ENCODE peak calls at places on chromosomes 5 and 9, in nine cellular contexts. One of them, this sample, is unnamed.
A peak's percentile ranks its signal among the peaks of the same experiment; 100 is the strongest.

GRCh38 chr5:123874600-123875201 is 362.7 kb downstream of the CSNK1G3 start:
- DNase-seq in adrenal gland: no peak
- DNase-seq in KBM-7: no peak
- DNase-seq in ascending aorta: no peak
- DNase-seq in T follicular helper cell: no peak
- DNase-seq in stimulated activated CD8-positive, alpha-beta memory T cell treated with anti-CD3 and anti-CD28 coated beads, Interleukin-7, amount 100 ng/mL, for 24 hours: no peak
- DNase-seq in lung: no peak
- DNase-seq in right lobe of liver: no peak
- DNase-seq in GM20000: no peak
- DNase-seq in this sample: no peak

GRCh38 chr9:27861887-27862286 is 288.6 kb upstream of the C9orf72 start:
- DNase-seq in stimulated activated CD8-positive, alpha-beta memory T cell treated with anti-CD3 and anti-CD28 coated beads, Interleukin-7, amount 100 ng/mL, for 24 hours: no peak
- DNase-seq in right lobe of liver: no peak
- DNase-seq in KBM-7: no peak
- DNase-seq in ascending aorta: no peak
- DNase-seq in lung: no peak
- DNase-seq in GM20000: no peak
- DNase-seq in adrenal gland: no peak
- DNase-seq in T follicular helper cell: no peak
- DNase-seq in this sample: peak; percentile 54

GRCh38 chr5:141779642-141780041 is 97.6 kb upstream of the ARAP3 start:
- DNase-seq in KBM-7: no peak
- DNase-seq in stimulated activated CD8-positive, alpha-beta memory T cell treated with anti-CD3 and anti-CD28 coated beads, Interleukin-7, amount 100 ng/mL, for 24 hours: no peak
- DNase-seq in lung: no peak
- DNase-seq in ascending aorta: no peak
- DNase-seq in T follicular helper cell: no peak
- DNase-seq in right lobe of liver: no peak
- DNase-seq in adrenal gland: no peak
- DNase-seq in GM20000: no peak
- DNase-seq in this sample: peak; percentile 56

GRCh38 chr5:32329395-32329834 is 16.7 kb upstream of the MTMR12 start:
- DNase-seq in T follicular helper cell: no peak
- DNase-seq in ascending aorta: no peak
- DNase-seq in right lobe of liver: peak; percentile 67
- DNase-seq in lung: peak; percentile 66
- DNase-seq in GM20000: peak; percentile 82
- DNase-seq in stimulated activated CD8-positive, alpha-beta memory T cell treated with anti-CD3 and anti-CD28 coated beads, Interleukin-7, amount 100 ng/mL, for 24 hours: no peak
- DNase-seq in adrenal gland: peak; percentile 76
- DNase-seq in KBM-7: peak; percentile 67
- DNase-seq in this sample: peak; percentile 51

GRCh38 chr9:71353723-71354122 is 232.3 kb upstream of the TRPM3 start:
- DNase-seq in right lobe of liver: no peak
- DNase-seq in ascending aorta: no peak
- DNase-seq in adrenal gland: no peak
- DNase-seq in GM20000: no peak
- DNase-seq in lung: no peak
- DNase-seq in T follicular helper cell: no peak
- DNase-seq in KBM-7: no peak
- DNase-seq in stimulated activated CD8-positive, alpha-beta memory T cell treated with anti-CD3 and anti-CD28 coated beads, Interleukin-7, amount 100 ng/mL, for 24 hours: no peak
- DNase-seq in this sample: no peak

GRCh38 chr9:122011818-122012498 is 81.2 kb downstream of the TTLL11 start:
- DNase-seq in stimulated activated CD8-positive, alpha-beta memory T cell treated with anti-CD3 and anti-CD28 coated beads, Interleukin-7, amount 100 ng/mL, for 24 hours: no peak
- DNase-seq in ascending aorta: no peak
- DNase-seq in right lobe of liver: no peak
- DNase-seq in lung: no peak
- DNase-seq in GM20000: no peak
- DNase-seq in T follicular helper cell: no peak
- DNase-seq in adrenal gland: no peak
- DNase-seq in KBM-7: no peak
- DNase-seq in this sample: no peak

GRCh38 chr9:98678244-98678842 is 30.4 kb downstream of the GABBR2 start:
- DNase-seq in KBM-7: no peak
- DNase-seq in T follicular helper cell: no peak
- DNase-seq in GM20000: no peak
- DNase-seq in right lobe of liver: no peak
- DNase-seq in adrenal gland: no peak
- DNase-seq in ascending aorta: no peak
- DNase-seq in lung: no peak
- DNase-seq in stimulated activated CD8-positive, alpha-beta memory T cell treated with anti-CD3 and anti-CD28 coated beads, Interleukin-7, amount 100 ng/mL, for 24 hours: no peak
- DNase-seq in this sample: peak; percentile 30

GRCh38 chr9:16704489-16705111 is 165.9 kb downstream of the BNC2 start:
- DNase-seq in GM20000: no peak
- DNase-seq in ascending aorta: no peak
- DNase-seq in lung: no peak
- DNase-seq in KBM-7: no peak
- DNase-seq in T follicular helper cell: no peak
- DNase-seq in right lobe of liver: no peak
- DNase-seq in adrenal gland: peak; percentile 50
- DNase-seq in stimulated activated CD8-positive, alpha-beta memory T cell treated with anti-CD3 and anti-CD28 coated beads, Interleukin-7, amount 100 ng/mL, for 24 hours: no peak
- DNase-seq in this sample: no peak

GRCh38 chr9:129763235-129763917 is 10.5 kb upstream of the PTGES start:
- DNase-seq in GM20000: no peak
- DNase-seq in ascending aorta: no peak
- DNase-seq in KBM-7: no peak
- DNase-seq in lung: peak; percentile 49
- DNase-seq in stimulated activated CD8-positive, alpha-beta memory T cell treated with anti-CD3 and anti-CD28 coated beads, Interleukin-7, amount 100 ng/mL, for 24 hours: no peak
- DNase-seq in T follicular helper cell: no peak
- DNase-seq in right lobe of liver: no peak
- DNase-seq in adrenal gland: no peak
- DNase-seq in this sample: no peak

GRCh38 chr9:129613520-129614175 is 7.3 kb downstream of the C9orf50 start:
- DNase-seq in GM20000: no peak
- DNase-seq in adrenal gland: no peak
- DNase-seq in right lobe of liver: no peak
- DNase-seq in ascending aorta: no peak
- DNase-seq in stimulated activated CD8-positive, alpha-beta memory T cell treated with anti-CD3 and anti-CD28 coated beads, Interleukin-7, amount 100 ng/mL, for 24 hours: no peak
- DNase-seq in KBM-7: no peak
- DNase-seq in T follicular helper cell: no peak
- DNase-seq in lung: no peak
- DNase-seq in this sample: no peak

GRCh38 chr5:154484393-154484944 is 6.4 kb upstream of the HAND1 start:
- DNase-seq in stimulated activated CD8-positive, alpha-beta memory T cell treated with anti-CD3 and anti-CD28 coated beads, Interleukin-7, amount 100 ng/mL, for 24 hours: no peak
- DNase-seq in right lobe of liver: no peak
- DNase-seq in KBM-7: no peak
- DNase-seq in ascending aorta: no peak
- DNase-seq in adrenal gland: no peak
- DNase-seq in T follicular helper cell: no peak
- DNase-seq in GM20000: no peak
- DNase-seq in lung: no peak
- DNase-seq in this sample: no peak

GRCh38 chr5:133222521-133222920 is 170.7 kb downstream of the HSPA4 start:
- DNase-seq in GM20000: no peak
- DNase-seq in ascending aorta: no peak
- DNase-seq in KBM-7: no peak
- DNase-seq in lung: no peak
- DNase-seq in right lobe of liver: no peak
- DNase-seq in T follicular helper cell: no peak
- DNase-seq in stimulated activated CD8-positive, alpha-beta memory T cell treated with anti-CD3 and anti-CD28 coated beads, Interleukin-7, amount 100 ng/mL, for 24 hours: no peak
- DNase-seq in adrenal gland: no peak
- DNase-seq in this sample: no peak

GRCh38 chr5:40675396-40676133 is 4.2 kb upstream of the PTGER4 start:
- DNase-seq in KBM-7: no peak
- DNase-seq in T follicular helper cell: no peak
- DNase-seq in right lobe of liver: no peak
- DNase-seq in ascending aorta: no peak
- DNase-seq in GM20000: no peak
- DNase-seq in adrenal gland: no peak
- DNase-seq in stimulated activated CD8-positive, alpha-beta memory T cell treated with anti-CD3 and anti-CD28 coated beads, Interleukin-7, amount 100 ng/mL, for 24 hours: no peak
- DNase-seq in lung: no peak
- DNase-seq in this sample: no peak

GRCh38 chr5:74205745-74206570 is 434.6 kb downstream of the ENC1 start:
- DNase-seq in right lobe of liver: no peak
- DNase-seq in adrenal gland: no peak
- DNase-seq in stimulated activated CD8-positive, alpha-beta memory T cell treated with anti-CD3 and anti-CD28 coated beads, Interleukin-7, amount 100 ng/mL, for 24 hours: no peak
- DNase-seq in ascending aorta: no peak
- DNase-seq in GM20000: no peak
- DNase-seq in T follicular helper cell: no peak
- DNase-seq in KBM-7: no peak
- DNase-seq in lung: no peak
- DNase-seq in this sample: no peak

GRCh38 chr5:41843456-41844112 is 26.6 kb downstream of the OXCT1 start:
- DNase-seq in lung: no peak
- DNase-seq in T follicular helper cell: no peak
- DNase-seq in stimulated activated CD8-positive, alpha-beta memory T cell treated with anti-CD3 and anti-CD28 coated beads, Interleukin-7, amount 100 ng/mL, for 24 hours: no peak
- DNase-seq in right lobe of liver: no peak
- DNase-seq in KBM-7: peak; percentile 46
- DNase-seq in ascending aorta: no peak
- DNase-seq in GM20000: no peak
- DNase-seq in adrenal gland: peak; percentile 50
- DNase-seq in this sample: peak; percentile 50

GRCh38 chr5:171158581-171158980 is 150.5 kb upstream of the TLX3 start:
- DNase-seq in stimulated activated CD8-positive, alpha-beta memory T cell treated with anti-CD3 and anti-CD28 coated beads, Interleukin-7, amount 100 ng/mL, for 24 hours: no peak
- DNase-seq in T follicular helper cell: no peak
- DNase-seq in ascending aorta: no peak
- DNase-seq in KBM-7: no peak
- DNase-seq in adrenal gland: no peak
- DNase-seq in right lobe of liver: no peak
- DNase-seq in lung: no peak
- DNase-seq in GM20000: no peak
- DNase-seq in this sample: peak; percentile 75

GRCh38 chr9:129773262-129774048 is 20.6 kb upstream of the PTGES start:
- DNase-seq in GM20000: no peak
- DNase-seq in KBM-7: no peak
- DNase-seq in lung: peak; percentile 65
- DNase-seq in right lobe of liver: no peak
- DNase-seq in stimulated activated CD8-positive, alpha-beta memory T cell treated with anti-CD3 and anti-CD28 coated beads, Interleukin-7, amount 100 ng/mL, for 24 hours: no peak
- DNase-seq in T follicular helper cell: no peak
- DNase-seq in adrenal gland: peak; percentile 87
- DNase-seq in ascending aorta: peak; percentile 36
- DNase-seq in this sample: peak; percentile 89

GRCh38 chr5:170219615-170220014 is 13.2 kb upstream of the C5orf58 start:
- DNase-seq in stimulated activated CD8-positive, alpha-beta memory T cell treated with anti-CD3 and anti-CD28 coated beads, Interleukin-7, amount 100 ng/mL, for 24 hours: no peak
- DNase-seq in lung: no peak
- DNase-seq in ascending aorta: no peak
- DNase-seq in GM20000: no peak
- DNase-seq in right lobe of liver: no peak
- DNase-seq in KBM-7: no peak
- DNase-seq in T follicular helper cell: no peak
- DNase-seq in adrenal gland: no peak
- DNase-seq in this sample: peak; percentile 86

GRCh38 chr5:119323630-119324000 is 32.2 kb upstream of the TNFAIP8 start:
- DNase-seq in stimulated activated CD8-positive, alpha-beta memory T cell treated with anti-CD3 and anti-CD28 coated beads, Interleukin-7, amount 100 ng/mL, for 24 hours: no peak
- DNase-seq in ascending aorta: no peak
- DNase-seq in lung: no peak
- DNase-seq in KBM-7: no peak
- DNase-seq in T follicular helper cell: no peak
- DNase-seq in adrenal gland: no peak
- DNase-seq in GM20000: no peak
- DNase-seq in right lobe of liver: no peak
- DNase-seq in this sample: peak; percentile 99

GRCh38 chr5:142959683-142960308 is 189.6 kb downstream of the ARHGAP26 start:
- DNase-seq in T follicular helper cell: no peak
- DNase-seq in GM20000: no peak
- DNase-seq in KBM-7: peak; percentile 58
- DNase-seq in ascending aorta: no peak
- DNase-seq in right lobe of liver: no peak
- DNase-seq in lung: no peak
- DNase-seq in adrenal gland: no peak
- DNase-seq in stimulated activated CD8-positive, alpha-beta memory T cell treated with anti-CD3 and anti-CD28 coated beads, Interleukin-7, amount 100 ng/mL, for 24 hours: no peak
- DNase-seq in this sample: no peak

GRCh38 chr5:10975915-10976314 is 214.9 kb upstream of the DAP start:
- DNase-seq in right lobe of liver: no peak
- DNase-seq in GM20000: no peak
- DNase-seq in stimulated activated CD8-positive, alpha-beta memory T cell treated with anti-CD3 and anti-CD28 coated beads, Interleukin-7, amount 100 ng/mL, for 24 hours: no peak
- DNase-seq in ascending aorta: no peak
- DNase-seq in KBM-7: no peak
- DNase-seq in T follicular helper cell: no peak
- DNase-seq in adrenal gland: no peak
- DNase-seq in lung: no peak
- DNase-seq in this sample: no peak

GRCh38 chr5:5291357-5291756 is 131.1 kb upstream of the ICE1 start:
- DNase-seq in ascending aorta: no peak
- DNase-seq in lung: no peak
- DNase-seq in stimulated activated CD8-positive, alpha-beta memory T cell treated with anti-CD3 and anti-CD28 coated beads, Interleukin-7, amount 100 ng/mL, for 24 hours: no peak
- DNase-seq in GM20000: no peak
- DNase-seq in T follicular helper cell: no peak
- DNase-seq in adrenal gland: peak; percentile 79
- DNase-seq in right lobe of liver: no peak
- DNase-seq in KBM-7: no peak
- DNase-seq in this sample: no peak

GRCh38 chr5:147427784-147428401 is 82.0 kb downstream of the DPYSL3 start:
- DNase-seq in right lobe of liver: no peak
- DNase-seq in lung: no peak
- DNase-seq in ascending aorta: no peak
- DNase-seq in GM20000: no peak
- DNase-seq in stimulated activated CD8-positive, alpha-beta memory T cell treated with anti-CD3 and anti-CD28 coated beads, Interleukin-7, amount 100 ng/mL, for 24 hours: no peak
- DNase-seq in KBM-7: no peak
- DNase-seq in adrenal gland: peak; percentile 72
- DNase-seq in T follicular helper cell: no peak
- DNase-seq in this sample: peak; percentile 18